ENCODE peak calls at places on chromosome 20, in six cellular contexts. One of them, this sample, is unnamed.

GRCh38 chr20:41428285-41428684 is 61.7 kb upstream of the EMILIN3 start:
- DNase-seq in foreskin fibroblast: peak; percentile 76
- DNase-seq in neural crest cell: no peak
- DNase-seq in GM10248: no peak
- DNase-seq in A549: peak; percentile 22
- DNase-seq in progenitor cell of endocrine pancreas: no peak
- DNase-seq in this sample: no peak

GRCh38 chr20:1291191-1291741 is 25.2 kb downstream of the SNPH start:
- DNase-seq in foreskin fibroblast: peak; percentile 49
- DNase-seq in neural crest cell: no peak
- DNase-seq in GM10248: no peak
- DNase-seq in A549: no peak
- DNase-seq in progenitor cell of endocrine pancreas: no peak
- DNase-seq in this sample: no peak

GRCh38 chr20:58832442-58832841 is 18.3 kb downstream of the GNAS-AS1 start:
- DNase-seq in foreskin fibroblast: no peak
- DNase-seq in neural crest cell: no peak
- DNase-seq in GM10248: no peak
- DNase-seq in A549: no peak
- DNase-seq in progenitor cell of endocrine pancreas: no peak
- DNase-seq in this sample: no peak

GRCh38 chr20:31956556-31957220 is 4.8 kb upstream of the PDRG1 start:
- DNase-seq in foreskin fibroblast: no peak
- DNase-seq in neural crest cell: no peak
- DNase-seq in GM10248: no peak
- DNase-seq in A549: no peak
- DNase-seq in progenitor cell of endocrine pancreas: no peak
- DNase-seq in this sample: no peak

GRCh38 chr20:2314759-2315439 is 19.1 kb downstream of the TGM3 start:
- DNase-seq in foreskin fibroblast: peak; percentile 95
- DNase-seq in neural crest cell: no peak
- DNase-seq in GM10248: no peak
- DNase-seq in A549: no peak
- DNase-seq in progenitor cell of endocrine pancreas: no peak
- DNase-seq in this sample: no peak

GRCh38 chr20:8721098-8721497 is 347.8 kb upstream of the PLCB4 start:
- DNase-seq in foreskin fibroblast: peak; percentile 79
- DNase-seq in neural crest cell: peak; percentile 38
- DNase-seq in GM10248: no peak
- DNase-seq in A549: peak; percentile 13
- DNase-seq in progenitor cell of endocrine pancreas: peak; percentile 16
- DNase-seq in this sample: no peak

GRCh38 chr20:16947346-16947943 is 199.3 kb downstream of the OTOR start:
- DNase-seq in foreskin fibroblast: no peak
- DNase-seq in neural crest cell: no peak
- DNase-seq in GM10248: no peak
- DNase-seq in A549: no peak
- DNase-seq in progenitor cell of endocrine pancreas: no peak
- DNase-seq in this sample: no peak

GRCh38 chr20:38804682-38805501 is 605 bp upstream of the PPP1R16B start:
- DNase-seq in foreskin fibroblast: no peak
- DNase-seq in neural crest cell: no peak
- DNase-seq in GM10248: peak; percentile 65
- DNase-seq in A549: no peak
- DNase-seq in progenitor cell of endocrine pancreas: no peak
- DNase-seq in this sample: peak; percentile 74

GRCh38 chr20:23528867-23529431 is 38.0 kb downstream of the CST8 start:
- DNase-seq in foreskin fibroblast: no peak
- DNase-seq in neural crest cell: no peak
- DNase-seq in GM10248: no peak
- DNase-seq in A549: no peak
- DNase-seq in progenitor cell of endocrine pancreas: no peak
- DNase-seq in this sample: no peak

GRCh38 chr20:56392282-56393132 is at the start of gene CSTF1:
- DNase-seq in foreskin fibroblast: peak; percentile 100
- DNase-seq in neural crest cell: peak; percentile 96
- DNase-seq in GM10248: peak; percentile 100
- DNase-seq in A549: peak; percentile 100
- DNase-seq in progenitor cell of endocrine pancreas: peak; percentile 98
- DNase-seq in this sample: peak; percentile 100
- TF ChIP-seq CTCF in foreskin fibroblast: no peak
- TF ChIP-seq CTCF in neural crest cell: no peak
- TF ChIP-seq CTCF in GM10248: no peak
- TF ChIP-seq CTCF in A549: no peak
- TF ChIP-seq CTCF in progenitor cell of endocrine pancreas: no peak
- TF ChIP-seq CTCF in this sample: no peak

GRCh38 chr20:34012735-34013134 is 19.0 kb downstream of the RALY start:
- DNase-seq in foreskin fibroblast: no peak
- DNase-seq in neural crest cell: no peak
- DNase-seq in GM10248: no peak
- DNase-seq in A549: no peak
- DNase-seq in progenitor cell of endocrine pancreas: no peak
- DNase-seq in this sample: no peak
- TF ChIP-seq CTCF in foreskin fibroblast: no peak
- TF ChIP-seq CTCF in neural crest cell: no peak
- TF ChIP-seq CTCF in GM10248: no peak
- TF ChIP-seq CTCF in A549: no peak
- TF ChIP-seq CTCF in progenitor cell of endocrine pancreas: no peak
- TF ChIP-seq CTCF in this sample: no peak

GRCh38 chr20:45823949-45824835 is 2.9 kb downstream of the TNNC2 start:
- DNase-seq in foreskin fibroblast: peak; percentile 78
- DNase-seq in neural crest cell: no peak
- DNase-seq in GM10248: peak; percentile 65
- DNase-seq in A549: no peak
- DNase-seq in progenitor cell of endocrine pancreas: peak; percentile 15
- DNase-seq in this sample: peak; percentile 76

GRCh38 chr20:45828589-45828988 is 1.5 kb upstream of the TNNC2 start:
- DNase-seq in foreskin fibroblast: no peak
- DNase-seq in neural crest cell: no peak
- DNase-seq in GM10248: no peak
- DNase-seq in A549: no peak
- DNase-seq in progenitor cell of endocrine pancreas: no peak
- DNase-seq in this sample: no peak

GRCh38 chr20:45827712-45828111 is 600 bp upstream of the TNNC2 start:
- DNase-seq in foreskin fibroblast: no peak
- DNase-seq in neural crest cell: no peak
- DNase-seq in GM10248: no peak
- DNase-seq in A549: no peak
- DNase-seq in progenitor cell of endocrine pancreas: no peak
- DNase-seq in this sample: no peak

GRCh38 chr20:45826381-45827019 is 612 bp downstream of the TNNC2 start:
- DNase-seq in foreskin fibroblast: peak; percentile 71
- DNase-seq in neural crest cell: no peak
- DNase-seq in GM10248: no peak
- DNase-seq in A549: no peak
- DNase-seq in progenitor cell of endocrine pancreas: no peak
- DNase-seq in this sample: no peak

GRCh38 chr20:45827030-45827652 is at the start of gene TNNC2:
- DNase-seq in foreskin fibroblast: no peak
- DNase-seq in neural crest cell: no peak
- DNase-seq in GM10248: no peak
- DNase-seq in A549: no peak
- DNase-seq in progenitor cell of endocrine pancreas: no peak
- DNase-seq in this sample: no peak
- TF ChIP-seq CTCF in foreskin fibroblast: no peak
- TF ChIP-seq CTCF in neural crest cell: no peak
- TF ChIP-seq CTCF in GM10248: no peak
- TF ChIP-seq CTCF in A549: no peak
- TF ChIP-seq CTCF in progenitor cell of endocrine pancreas: no peak
- TF ChIP-seq CTCF in this sample: no peak

GRCh38 chr20:36275441-36276189 is 30.5 kb upstream of the DLGAP4 start:
- DNase-seq in foreskin fibroblast: no peak
- DNase-seq in neural crest cell: no peak
- DNase-seq in GM10248: no peak
- DNase-seq in A549: no peak
- DNase-seq in progenitor cell of endocrine pancreas: no peak
- DNase-seq in this sample: peak; percentile 14
- TF ChIP-seq CTCF in foreskin fibroblast: no peak
- TF ChIP-seq CTCF in neural crest cell: no peak
- TF ChIP-seq CTCF in GM10248: no peak
- TF ChIP-seq CTCF in A549: no peak
- TF ChIP-seq CTCF in progenitor cell of endocrine pancreas: no peak
- TF ChIP-seq CTCF in this sample: no peak

This sample was measured in GM13976.